ENCODE peak calls at places on chromosomes 13 and 19, in nine cellular contexts. One of them, this sample, is unnamed.

GRCh38 chr13:113639661-113640262 is 18.2 kb downstream of the ATP4B start:
- DNase-seq in WTC11: peak; percentile 7
- DNase-seq in heart right ventricle: no peak
- DNase-seq in foreskin melanocyte: no peak
- DNase-seq in pons: no peak
- DNase-seq in NCI-H1436: no peak
- DNase-seq in AG09309: no peak
- DNase-seq in GM04504: no peak
- DNase-seq in neural crest cell: no peak
- DNase-seq in this sample: no peak

GRCh38 chr19:51139299-51140018 is 2.6 kb upstream of the SIGLEC7 start:
- DNase-seq in WTC11: no peak
- DNase-seq in heart right ventricle: no peak
- DNase-seq in foreskin melanocyte: no peak
- DNase-seq in pons: peak; percentile 72
- DNase-seq in NCI-H1436: no peak
- DNase-seq in AG09309: no peak
- DNase-seq in GM04504: no peak
- DNase-seq in neural crest cell: no peak
- DNase-seq in this sample: no peak

GRCh38 chr13:74288361-74288911 is 154.2 kb upstream of the KLF12 start:
- DNase-seq in WTC11: peak; percentile 16
- DNase-seq in heart right ventricle: peak; percentile 35
- DNase-seq in foreskin melanocyte: no peak
- DNase-seq in pons: peak; percentile 53
- DNase-seq in NCI-H1436: peak; percentile 44
- DNase-seq in AG09309: no peak
- DNase-seq in GM04504: no peak
- DNase-seq in neural crest cell: peak; percentile 14
- DNase-seq in this sample: peak; percentile 8

GRCh38 chr13:24605923-24606372 is 74.3 kb upstream of the ATP12A start:
- DNase-seq in WTC11: no peak
- DNase-seq in heart right ventricle: no peak
- DNase-seq in foreskin melanocyte: no peak
- DNase-seq in pons: no peak
- DNase-seq in NCI-H1436: no peak
- DNase-seq in AG09309: peak; percentile 23
- DNase-seq in GM04504: peak; percentile 8
- DNase-seq in neural crest cell: no peak
- DNase-seq in this sample: no peak

GRCh38 chr19:33902802-33903488 is 106.3 kb downstream of the KCTD15 start:
- DNase-seq in WTC11: no peak
- DNase-seq in heart right ventricle: no peak
- DNase-seq in foreskin melanocyte: no peak
- DNase-seq in pons: no peak
- DNase-seq in NCI-H1436: no peak
- DNase-seq in AG09309: no peak
- DNase-seq in GM04504: no peak
- DNase-seq in neural crest cell: no peak
- DNase-seq in this sample: no peak

GRCh38 chr19:15299568-15300409 is 32.5 kb downstream of the BRD4 start:
- DNase-seq in WTC11: no peak
- DNase-seq in heart right ventricle: no peak
- DNase-seq in foreskin melanocyte: no peak
- DNase-seq in pons: no peak
- DNase-seq in NCI-H1436: no peak
- DNase-seq in AG09309: peak; percentile 70
- DNase-seq in GM04504: peak; percentile 78
- DNase-seq in neural crest cell: no peak
- DNase-seq in this sample: no peak

GRCh38 chr19:2661615-2662014 is 40.9 kb downstream of the GNG7 start:
- DNase-seq in WTC11: peak; percentile 46
- DNase-seq in heart right ventricle: no peak
- DNase-seq in foreskin melanocyte: peak; percentile 13
- DNase-seq in pons: no peak
- DNase-seq in NCI-H1436: no peak
- DNase-seq in AG09309: no peak
- DNase-seq in GM04504: no peak
- DNase-seq in neural crest cell: no peak
- DNase-seq in this sample: no peak

GRCh38 chr13:84645196-84646071 is 763.2 kb upstream of the SLITRK1 start:
- DNase-seq in WTC11: no peak
- DNase-seq in heart right ventricle: no peak
- DNase-seq in foreskin melanocyte: no peak
- DNase-seq in pons: no peak
- DNase-seq in NCI-H1436: no peak
- DNase-seq in AG09309: peak; percentile 67
- DNase-seq in GM04504: no peak
- DNase-seq in neural crest cell: no peak
- DNase-seq in this sample: no peak

GRCh38 chr13:39263033-39263432 is 224.8 kb downstream of the NHLRC3 start:
- DNase-seq in WTC11: peak; percentile 54
- DNase-seq in heart right ventricle: no peak
- DNase-seq in foreskin melanocyte: peak; percentile 71
- DNase-seq in pons: peak; percentile 88
- DNase-seq in NCI-H1436: peak; percentile 6
- DNase-seq in AG09309: no peak
- DNase-seq in GM04504: peak; percentile 11
- DNase-seq in neural crest cell: peak; percentile 31
- DNase-seq in this sample: no peak

GRCh38 chr19:16470911-16471811 is 609 bp downstream of the EPS15L1 start:
- DNase-seq in WTC11: no peak
- DNase-seq in heart right ventricle: peak; percentile 25
- DNase-seq in foreskin melanocyte: no peak
- DNase-seq in pons: peak; percentile 45
- DNase-seq in NCI-H1436: no peak
- DNase-seq in AG09309: no peak
- DNase-seq in GM04504: peak; percentile 34
- DNase-seq in neural crest cell: peak; percentile 16
- DNase-seq in this sample: no peak

GRCh38 chr19:34985249-34986022 is 14.7 kb upstream of the GRAMD1A start:
- DNase-seq in WTC11: peak; percentile 46
- DNase-seq in heart right ventricle: peak; percentile 61
- DNase-seq in foreskin melanocyte: no peak
- DNase-seq in pons: no peak
- DNase-seq in NCI-H1436: no peak
- DNase-seq in AG09309: no peak
- DNase-seq in GM04504: peak; percentile 3
- DNase-seq in neural crest cell: no peak
- DNase-seq in this sample: no peak

GRCh38 chr19:13082192-13083007 is 20.3 kb downstream of the LYL1 start:
- DNase-seq in WTC11: peak; percentile 60
- DNase-seq in heart right ventricle: no peak
- DNase-seq in foreskin melanocyte: no peak
- DNase-seq in pons: peak; percentile 78
- DNase-seq in NCI-H1436: peak; percentile 60
- DNase-seq in AG09309: no peak
- DNase-seq in GM04504: no peak
- DNase-seq in neural crest cell: no peak
- DNase-seq in this sample: no peak

This sample was measured in upper lobe of left lung.